ENCODE peak calls at places on chromosome 15, in ten cellular contexts. I, N, B, W, Y, Z, E, A, U and X are unnamed samples.

GRCh38 chr15:66560856-66561525 is 4.8 kb downstream of the LCTL start:
- DNase-seq in I (no peak), N (no peak), B (no peak), W (no peak), Y (no peak), Z (no peak), E (no peak), A (no peak), U (no peak), X (no peak)

GRCh38 chr15:48144889-48145288 is 24.1 kb downstream of the SLC24A5 start:
- DNase-seq in I (no peak), N (no peak), B (no peak), W (no peak), Y (no peak), Z (no peak), E (no peak), A (no peak), U (no peak), X (peak; percentile 1)

GRCh38 chr15:43826029-43826507 is 734 bp upstream of the WDR76 start:
- DNase-seq in I (no peak), N (no peak), B (no peak), W (no peak), Y (no peak), Z (no peak), E (no peak), A (no peak), U (no peak), X (no peak)

GRCh38 chr15:67303490-67304363 is 49.1 kb downstream of the IQCH start:
- DNase-seq in I (no peak), N (peak; percentile 57), B (no peak), W (no peak), Y (peak; percentile 17), Z (no peak), E (peak; percentile 52), A (no peak), U (peak; percentile 36), X (peak; percentile 61)

GRCh38 chr15:71786673-71787072 is 23.7 kb upstream of the NR2E3 start:
- DNase-seq in I (no peak), N (no peak), B (no peak), W (no peak), Y (no peak), Z (no peak), E (no peak), A (no peak), U (no peak), X (no peak)

GRCh38 chr15:46461416-46461815 is 826.6 kb downstream of the SQOR start:
- DNase-seq in I (no peak), N (no peak), B (no peak), W (no peak), Y (peak; percentile 28), Z (no peak), E (no peak), A (no peak), U (no peak), X (peak; percentile 2)

GRCh38 chr15:71683401-71684274 is 126.7 kb upstream of the NR2E3 start:
- DNase-seq in I (no peak), N (no peak), B (no peak), W (no peak), Y (no peak), Z (no peak), E (no peak), A (no peak), U (no peak), X (peak; percentile 34)

GRCh38 chr15:66760358-66760967 is 58.4 kb downstream of the SMAD6 start:
- DNase-seq in I (no peak), N (no peak), B (no peak), W (no peak), Y (no peak), Z (no peak), E (no peak), A (peak; percentile 39), U (no peak), X (no peak)

GRCh38 chr15:29345549-29346525 is 76.2 kb upstream of the NSMCE3 start:
- DNase-seq in I (no peak), N (no peak), B (no peak), W (no peak), Y (no peak), Z (no peak), E (no peak), A (no peak), U (no peak), X (no peak)

GRCh38 chr15:75130597-75131268 is 70.9 kb upstream of the C15orf39 start:
- DNase-seq in I (no peak), N (no peak), B (no peak), W (no peak), Y (no peak), Z (no peak), E (no peak), A (no peak), U (no peak), X (no peak)

GRCh38 chr15:60548101-60548500 is 69.2 kb upstream of the ICE2 start:
- DNase-seq in I (no peak), N (no peak), B (no peak), W (no peak), Y (no peak), Z (no peak), E (no peak), A (no peak), U (peak; percentile 54), X (no peak)

GRCh38 chr15:100241572-100242479 is 99.9 kb downstream of the ADAMTS17 start:
- DNase-seq in I (no peak), N (peak; percentile 88), B (no peak), W (no peak), Y (no peak), Z (peak; percentile 51), E (peak; percentile 50), A (no peak), U (no peak), X (peak; percentile 51)

GRCh38 chr15:97904196-97904572 is 56.3 kb upstream of the ARRDC4 start:
- DNase-seq in I (peak; percentile 61), N (peak; percentile 42), B (no peak), W (peak; percentile 73), Y (peak; percentile 83), Z (peak; percentile 86), E (peak; percentile 63), A (peak; percentile 75), U (no peak), X (peak; percentile 56)

GRCh38 chr15:32898991-32899613 is 181.3 kb downstream of the GREM1 start:
- DNase-seq in I (no peak), N (no peak), B (no peak), W (no peak), Y (peak; percentile 26), Z (no peak), E (no peak), A (no peak), U (no peak), X (no peak)
- H3K4me3 ChIP-seq in I (no peak overlapping the region), N (no peak overlapping the region), B (no peak overlapping the region), W (no peak overlapping the region), Y (no peak overlapping the region), Z (no peak overlapping the region), E (no peak overlapping the region), A (no peak overlapping the region), U (no peak overlapping the region), X (no peak overlapping the region)

DNA sequence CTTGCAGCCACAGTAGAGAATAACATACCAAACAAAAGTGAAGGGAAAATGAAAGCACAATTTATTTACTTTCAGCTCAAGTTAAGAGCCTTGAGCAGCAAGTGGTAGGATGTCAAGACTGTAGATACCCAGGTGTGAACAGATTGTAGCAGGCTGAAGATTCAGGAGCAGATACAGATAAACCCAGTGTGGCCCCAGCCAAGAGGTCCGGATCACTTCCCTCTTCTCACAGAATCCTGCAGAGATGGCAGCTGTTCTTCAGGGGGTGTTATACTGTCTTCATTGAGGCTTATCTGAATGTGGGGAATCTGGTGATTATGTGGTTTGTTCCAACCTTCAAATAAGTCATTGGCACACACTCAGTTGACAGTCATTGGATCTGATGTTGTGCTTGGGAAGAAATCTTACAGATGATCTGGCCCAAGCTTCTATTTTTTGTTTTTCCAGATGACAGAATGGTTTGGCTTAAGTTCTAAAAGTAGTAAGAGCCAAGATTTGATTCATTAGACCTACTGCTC is 2.2 kb downstream of the STARD9 start:
- DNase-seq in I (no peak), N (peak; percentile 85), B (no peak), W (no peak), Y (no peak), Z (no peak), E (peak; percentile 94), A (peak; percentile 29), U (no peak), X (peak; percentile 65)
- H3K4me3 ChIP-seq in I (no peak overlapping the region), N (no peak overlapping the region), B (no peak overlapping the region), W (peak overlapping the region; percentile 5), Y (no peak overlapping the region), Z (no peak overlapping the region), E (no peak overlapping the region), A (peak overlapping the region; percentile 75), U (no peak overlapping the region), X (no peak overlapping the region)

GRCh38 chr15:64009798-64010241 is 36.5 kb downstream of the DAPK2 start:
- DNase-seq in I (no peak), N (peak; percentile 25), B (no peak), W (no peak), Y (no peak), Z (no peak), E (peak; percentile 50), A (no peak), U (peak; percentile 38), X (peak; percentile 32)

GRCh38 chr15:64009241-64009640 is 37.0 kb downstream of the DAPK2 start:
- DNase-seq in I (no peak), N (no peak), B (no peak), W (no peak), Y (no peak), Z (no peak), E (peak; percentile 53), A (peak; percentile 67), U (no peak), X (peak; percentile 80)

GRCh38 chr15:64013179-64014043 is 32.9 kb downstream of the DAPK2 start:
- DNase-seq in I (no peak), N (no peak), B (no peak), W (peak; percentile 60), Y (no peak), Z (no peak), E (no peak), A (no peak), U (no peak), X (peak; percentile 26)

GRCh38 chr15:64008177-64008576 is 38.1 kb downstream of the DAPK2 start:
- DNase-seq in I (no peak), N (no peak), B (no peak), W (no peak), Y (no peak), Z (no peak), E (no peak), A (no peak), U (no peak), X (no peak)

GRCh38 chr15:64010719-64011118 is 35.6 kb downstream of the DAPK2 start:
- DNase-seq in I (no peak), N (peak; percentile 81), B (peak; percentile 54), W (peak; percentile 72), Y (peak; percentile 90), Z (no peak), E (peak; percentile 81), A (peak; percentile 76), U (peak; percentile 91), X (peak; percentile 84)
- H3K4me3 ChIP-seq in I (no peak overlapping the region), N (no peak overlapping the region), B (no peak overlapping the region), W (no peak overlapping the region), Y (no peak overlapping the region), Z (no peak overlapping the region), E (no peak overlapping the region), A (no peak overlapping the region), U (peak overlapping the region; percentile 35), X (no peak overlapping the region)

DNA sequence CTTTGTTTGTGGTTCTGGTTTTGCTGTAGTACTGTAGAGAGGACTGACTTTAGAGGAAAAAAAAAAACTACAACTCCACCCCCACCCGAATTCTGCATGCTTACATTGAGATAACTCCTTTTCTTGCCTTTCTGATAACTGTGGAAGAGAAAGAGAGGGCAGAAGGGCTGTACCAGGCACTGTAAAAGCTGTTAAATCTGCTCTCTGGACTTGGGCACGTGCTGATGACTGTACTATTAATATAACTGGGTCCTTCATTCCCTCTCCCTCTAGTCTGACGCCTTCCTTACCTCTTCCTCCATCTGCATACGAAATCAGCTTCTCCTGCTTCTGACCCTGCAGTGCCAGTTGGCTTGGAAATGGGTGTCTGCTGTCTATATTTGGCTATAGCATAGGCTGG is 15.0 kb downstream of the MAPKBP1 start:
- DNase-seq in I (no peak), N (no peak), B (no peak), W (no peak), Y (no peak), Z (no peak), E (no peak), A (no peak), U (no peak), X (no peak)
- H3K4me3 ChIP-seq in I (no peak overlapping the region), N (no peak overlapping the region), B (no peak overlapping the region), W (no peak overlapping the region), Y (no peak overlapping the region), Z (no peak overlapping the region), E (no peak overlapping the region), A (no peak overlapping the region), U (no peak overlapping the region), X (no peak overlapping the region)